ENCODE peak calls at places on chromosome 20, in eight cellular contexts. R is mucosa of descending colon, H is AG04450, X is germinal center, D is LoVo, G is kidney tubule cell, J is MM.1S, K is NCI-H2029. V is an unnamed sample.
A peak's percentile ranks its signal among the peaks of the same experiment; 100 is the strongest.

GRCh38 chr20:54044156-54044555 is 26.2 kb downstream of the BCAS1 start:
- DNase-seq in R (no peak), H (no peak), X (no peak), D (no peak), G (peak; percentile 63), J (no peak), K (no peak), V (no peak)

GRCh38 chr20:62636446-62636845 is 5.9 kb upstream of the SLCO4A1 start:
- DNase-seq in R (no peak), H (no peak), X (no peak), D (no peak), G (no peak), J (no peak), K (no peak), V (no peak)

GRCh38 chr20:36008461-36009035 is 40.2 kb downstream of the CNBD2 start:
- DNase-seq in R (no peak), H (no peak), X (no peak), D (no peak), G (no peak), J (no peak), K (no peak), V (no peak)

GRCh38 chr20:47950103-47950502 is 164.8 kb upstream of the SULF2 start:
- DNase-seq in R (no peak), H (no peak), X (no peak), D (peak; percentile 74), G (peak; percentile 91), J (no peak), K (peak; percentile 2), V (no peak)

GRCh38 chr20:48767269-48767960 is 60.4 kb downstream of the PREX1 start:
- DNase-seq in R (no peak), H (no peak), X (no peak), D (no peak), G (no peak), J (no peak), K (no peak), V (no peak)

GRCh38 chr20:34171640-34172039 is 59.6 kb upstream of the EIF2S2 start:
- DNase-seq in R (no peak), H (no peak), X (no peak), D (no peak), G (no peak), J (no peak), K (no peak), V (no peak)

GRCh38 chr20:16761305-16761829 is 13.2 kb downstream of the OTOR start:
- DNase-seq in R (peak; percentile 59), H (peak; percentile 44), X (peak; percentile 38), D (peak; percentile 55), G (peak; percentile 70), J (peak; percentile 72), K (peak; percentile 73), V (peak; percentile 35)

GRCh38 chr20:32635764-32636163 is 38.0 kb downstream of the C20orf203 start:
- DNase-seq in R (no peak), H (no peak), X (no peak), D (no peak), G (no peak), J (no peak), K (no peak), V (no peak)

GRCh38 chr20:46013826-46014516 is 5.3 kb downstream of the MMP9 start:
- DNase-seq in R (peak; percentile 61), H (no peak), X (peak; percentile 78), D (peak; percentile 76), G (peak; percentile 66), J (peak; percentile 68), K (peak; percentile 60), V (no peak)

GRCh38 chr20:37914672-37915433 is 11.9 kb downstream of the VSTM2L start:
- DNase-seq in R (no peak), H (no peak), X (no peak), D (no peak), G (no peak), J (no peak), K (no peak), V (no peak)

GRCh38 chr20:48180039-48180438 is 394.8 kb upstream of the SULF2 start:
- DNase-seq in R (no peak), H (no peak), X (no peak), D (no peak), G (peak; percentile 51), J (no peak), K (no peak), V (no peak)

GRCh38 chr20:9989066-9989724 is 45.6 kb upstream of the ANKEF1 start:
- DNase-seq in R (no peak), H (no peak), X (no peak), D (no peak), G (no peak), J (no peak), K (no peak), V (no peak)

GRCh38 chr20:47576516-47577033 is 74.9 kb downstream of the NCOA3 start:
- DNase-seq in R (peak; percentile 74), H (peak; percentile 65), X (peak; percentile 47), D (peak; percentile 80), G (peak; percentile 89), J (peak; percentile 71), K (peak; percentile 80), V (peak; percentile 16)

GRCh38 chr20:62739581-62740285 is 31.1 kb downstream of the NTSR1 start:
- DNase-seq in R (peak; percentile 58), H (no peak), X (peak; percentile 50), D (no peak), G (no peak), J (no peak), K (no peak), V (no peak)

GRCh38 chr20:48287552-48288170 is 502.4 kb upstream of the SULF2 start:
- DNase-seq in R (no peak), H (no peak), X (no peak), D (no peak), G (no peak), J (no peak), K (no peak), V (no peak)

GRCh38 chr20:62220666-62221568 is 839 bp upstream of the HRH3 start:
- DNase-seq in R (no peak), H (no peak), X (no peak), D (no peak), G (no peak), J (no peak), K (no peak), V (no peak)

GRCh38 chr20:57769756-57770155 is 59.9 kb upstream of the PMEPA1 start:
- DNase-seq in R (no peak), H (no peak), X (no peak), D (no peak), G (peak; percentile 25), J (no peak), K (no peak), V (no peak)

GRCh38 chr20:1964659-1965405 is 29.0 kb downstream of the PDYN start:
- DNase-seq in R (no peak), H (no peak), X (no peak), D (no peak), G (no peak), J (no peak), K (no peak), V (no peak)

GRCh38 chr20:10115021-10115420 is 80.2 kb downstream of the ANKEF1 start:
- DNase-seq in R (no peak), H (peak; percentile 84), X (no peak), D (peak; percentile 1), G (peak; percentile 61), J (no peak), K (no peak), V (no peak)

GRCh38 chr20:39876974-39877615 is 811.9 kb downstream of the MAFB start:
- DNase-seq in R (no peak), H (no peak), X (no peak), D (no peak), G (no peak), J (no peak), K (peak; percentile 66), V (no peak)

GRCh38 chr20:37469531-37469930 is 51.5 kb upstream of the NNAT start:
- DNase-seq in R (no peak), H (no peak), X (no peak), D (no peak), G (no peak), J (no peak), K (no peak), V (no peak)

GRCh38 chr20:34083137-34083536 is 28.9 kb downstream of the EIF2S2 start:
- DNase-seq in R (peak; percentile 26), H (peak; percentile 61), X (no peak), D (peak; percentile 52), G (peak; percentile 80), J (no peak), K (peak; percentile 91), V (no peak)

GRCh38 chr20:15917333-15917732 is 655.9 kb downstream of the KIF16B start:
- DNase-seq in R (no peak), H (no peak), X (no peak), D (no peak), G (no peak), J (no peak), K (no peak), V (no peak)

GRCh38 chr20:32987044-32987825 is 17.0 kb downstream of the SUN5 start:
- DNase-seq in R (no peak), H (no peak), X (no peak), D (no peak), G (no peak), J (no peak), K (no peak), V (no peak)

GRCh38 chr20:62824476-62825287 is 7.8 kb downstream of the COL9A3 start:
- DNase-seq in R (peak; percentile 76), H (no peak), X (peak; percentile 77), D (peak; percentile 19), G (peak; percentile 32), J (peak; percentile 52), K (no peak), V (no peak)

GRCh38 chr20:18252597-18253451 is 35.5 kb upstream of the ZNF133 start:
- DNase-seq in R (no peak), H (no peak), X (no peak), D (peak; percentile 96), G (peak; percentile 57), J (no peak), K (no peak), V (no peak)

GRCh38 chr20:38106461-38106860 is 58.6 kb downstream of the TGM2 start:
- DNase-seq in R (no peak), H (no peak), X (no peak), D (no peak), G (no peak), J (no peak), K (no peak), V (no peak)

GRCh38 chr20:25538838-25539665 is 46.3 kb downstream of the NINL start:
- DNase-seq in R (no peak), H (no peak), X (peak; percentile 30), D (no peak), G (no peak), J (no peak), K (no peak), V (no peak)

GRCh38 chr20:8144282-8145245 is 12.5 kb downstream of the PLCB1 start:
- DNase-seq in R (no peak), H (peak; percentile 44), X (no peak), D (peak; percentile 9), G (peak; percentile 60), J (no peak), K (no peak), V (no peak)

GRCh38 chr20:38590682-38591483 is 9.9 kb downstream of the ADIG start:
- DNase-seq in R (no peak), H (no peak), X (no peak), D (no peak), G (peak; percentile 76), J (no peak), K (no peak), V (no peak)

GRCh38 chr20:58102252-58102651 is 126.2 kb downstream of the ANKRD60 start:
- DNase-seq in R (no peak), H (no peak), X (no peak), D (peak; percentile 6), G (no peak), J (no peak), K (no peak), V (no peak)

V was measured in substantia nigra.